ENCODE peak calls at places on chromosome 21, in five cellular contexts. E, I, O, Q and P are unnamed samples.
A peak's percentile ranks its signal among the peaks of the same experiment; 100 is the strongest.

GRCh38 chr21:28783641-28784185 is 209.0 kb downstream of the LTN1 start:
- DNase-seq in E (no peak), I (no peak), O (no peak), Q (no peak), P (no peak)

GRCh38 chr21:41954654-41955499 is 1.1 kb upstream of the C2CD2 start:
- DNase-seq in E (no peak), I (no peak), O (no peak), Q (no peak), P (no peak)

GRCh38 chr21:40099809-40100208 is 232.6 kb downstream of the PCP4 start:
- DNase-seq in E (no peak), I (no peak), O (no peak), Q (no peak), P (no peak)

GRCh38 chr21:35730325-35730724 is 330.0 kb downstream of the SETD4 start:
- DNase-seq in E (no peak), I (no peak), O (no peak), Q (no peak), P (no peak)

GRCh38 chr21:42366292-42367010 is at the start of gene TFF1:
- DNase-seq in E (no peak), I (no peak), O (no peak), Q (peak; percentile 71), P (no peak)

GRCh38 chr21:33383056-33383888 is 19.9 kb upstream of the IFNGR2 start:
- DNase-seq in E (peak; percentile 86), I (peak; percentile 43), O (no peak), Q (peak; percentile 91), P (peak; percentile 98)

GRCh38 chr21:38504056-38504455 is 5.8 kb upstream of the ERG start:
- DNase-seq in E (no peak), I (no peak), O (no peak), Q (no peak), P (no peak)

GRCh38 chr21:42556476-42556875 is 42.8 kb downstream of the SLC37A1 start:
- DNase-seq in E (no peak), I (no peak), O (no peak), Q (no peak), P (no peak)

DNA sequence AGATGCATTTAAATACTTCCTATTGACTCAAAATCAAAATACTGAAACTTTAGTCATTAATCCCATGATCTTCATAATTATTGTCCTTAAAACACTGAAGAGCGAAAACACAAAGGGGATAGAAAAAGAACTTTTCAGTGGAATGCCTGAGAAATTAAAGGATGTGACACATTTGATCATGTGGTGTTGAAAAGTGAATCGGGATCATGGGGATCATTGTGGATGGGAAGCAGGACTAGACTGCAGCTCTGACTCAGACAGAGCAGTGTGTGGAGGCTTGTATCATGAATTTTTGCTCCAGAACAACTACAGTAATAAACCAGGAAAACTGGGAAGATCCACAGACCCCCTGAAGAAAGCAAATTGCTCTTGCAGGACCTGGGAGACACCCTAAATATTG is 161.1 kb upstream of the CXADR start:
- DNase-seq in E (no peak), I (no peak), O (no peak), Q (no peak), P (no peak)
- TF ChIP-seq SRF in E (no peak), I (no peak), O (no peak), Q (no peak), P (no peak)

GRCh38 chr21:34582506-34583150 is 32.3 kb downstream of the RCAN1 start:
- DNase-seq in E (no peak), I (peak; percentile 32), O (no peak), Q (peak; percentile 37), P (no peak)
- TF ChIP-seq SRF in E (no peak), I (no peak), O (no peak), Q (no peak), P (no peak)

GRCh38 chr21:45148316-45149000 is 74.1 kb downstream of the ADARB1 start:
- DNase-seq in E (no peak), I (no peak), O (no peak), Q (no peak), P (no peak)

GRCh38 chr21:45149021-45149420 is 74.6 kb downstream of the ADARB1 start:
- DNase-seq in E (no peak), I (no peak), O (no peak), Q (no peak), P (no peak)

GRCh38 chr21:45151484-45152115 is 77.2 kb downstream of the ADARB1 start:
- DNase-seq in E (no peak), I (no peak), O (no peak), Q (no peak), P (no peak)

GRCh38 chr21:45152265-45152746 is 77.9 kb downstream of the ADARB1 start:
- DNase-seq in E (no peak), I (peak; percentile 80), O (peak; percentile 25), Q (no peak), P (no peak)

DNA sequence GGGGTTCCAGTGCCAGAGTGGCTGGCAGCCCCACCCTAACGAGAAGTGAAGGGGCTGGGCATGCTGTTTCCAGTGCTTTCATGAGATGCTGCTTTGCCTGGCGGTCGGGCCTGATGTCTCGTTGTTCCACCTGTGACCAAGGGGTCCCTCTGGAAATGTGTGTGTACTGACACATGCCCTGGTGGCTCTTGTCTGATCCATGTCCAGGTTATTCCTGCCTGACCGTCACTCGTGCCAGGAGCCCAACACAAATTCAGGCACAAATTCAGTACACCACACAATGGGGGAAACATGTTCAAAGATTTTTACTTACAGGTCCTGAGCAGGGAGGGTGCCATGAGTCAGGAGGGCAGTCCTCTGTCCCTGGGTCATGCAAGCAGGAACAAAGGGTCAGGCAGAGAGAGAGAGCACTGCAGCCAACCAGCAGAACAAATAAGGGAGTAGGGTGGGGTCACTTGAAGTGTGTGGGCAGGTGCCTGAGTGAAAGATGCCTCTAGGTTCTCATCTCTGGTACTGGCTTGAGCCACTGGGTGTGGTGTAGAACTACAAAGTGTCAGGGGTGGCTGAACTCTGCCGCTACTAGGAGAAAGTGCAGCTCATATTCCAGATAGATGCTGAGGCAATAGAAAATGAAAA is 76.4 kb downstream of the ADARB1 start:
- DNase-seq in E (no peak), I (peak; percentile 43), O (no peak), Q (no peak), P (no peak)
- TF ChIP-seq SRF in E (no peak), I (no peak), O (no peak), Q (no peak), P (no peak)

GRCh38 chr21:46667191-46667734 is 31.8 kb downstream of the PRMT2 start:
- DNase-seq in E (no peak), I (no peak), O (no peak), Q (peak; percentile 16), P (no peak)
- TF ChIP-seq SRF in E (no peak), I (no peak), O (no peak), Q (no peak), P (no peak)

GRCh38 chr21:32184485-32184884 is 94.4 kb downstream of the MIS18A start:
- DNase-seq in E (no peak), I (no peak), O (no peak), Q (no peak), P (no peak)

GRCh38 chr21:32184059-32184458 is 94.8 kb downstream of the MIS18A start:
- DNase-seq in E (no peak), I (no peak), O (no peak), Q (no peak), P (no peak)

GRCh38 chr21:32186843-32187242 is 92.0 kb downstream of the MIS18A start:
- DNase-seq in E (no peak), I (no peak), O (no peak), Q (no peak), P (no peak)

GRCh38 chr21:32185726-32186125 is 93.1 kb downstream of the MIS18A start:
- DNase-seq in E (no peak), I (no peak), O (no peak), Q (no peak), P (no peak)

GRCh38 chr21:32185103-32185502 is 93.7 kb downstream of the MIS18A start:
- DNase-seq in E (no peak), I (no peak), O (no peak), Q (no peak), P (no peak)
- TF ChIP-seq SRF in E (no peak), I (no peak), O (no peak), Q (no peak), P (no peak)

GRCh38 chr21:46635324-46636180 is at the start of gene PRMT2:
- DNase-seq in E (peak; percentile 91), I (peak; percentile 100), O (peak; percentile 93), Q (peak; percentile 93), P (peak; percentile 86)
- TF ChIP-seq SRF in E (no peak), I (peak; percentile 84), O (no peak), Q (no peak), P (no peak)

GRCh38 chr21:16047857-16048256 is 318.1 kb downstream of the USP25 start:
- DNase-seq in E (no peak), I (no peak), O (no peak), Q (no peak), P (no peak)

GRCh38 chr21:16046625-16047340 is 317.0 kb downstream of the USP25 start:
- DNase-seq in E (no peak), I (no peak), O (no peak), Q (no peak), P (no peak)
- TF ChIP-seq SRF in E (no peak), I (no peak), O (no peak), Q (no peak), P (no peak)